ENCODE peak calls at places on chromosomes 13 and 19, in four cellular contexts. V is H7, S is astrocyte of the spinal cord, P is NCI-H2227 treated with DMSO at 0.1 percent for 48 hours. U is an unnamed sample.

GRCh38 chr19:42553292-42554045 is 25.2 kb upstream of the CEACAM1 start:
- DNase-seq in V (no peak), S (peak), P (no peak), U (no peak)

GRCh38 chr13:41746259-41746658 is 214.7 kb downstream of the VWA8 start:
- DNase-seq in V (no peak), S (peak), P (no peak), U (no peak)

GRCh38 chr13:88329066-88329465 is 657.9 kb downstream of the SLITRK5 start:
- DNase-seq in V (no peak), S (no peak), P (no peak), U (no peak)

GRCh38 chr19:42199440-42200115 is 17.9 kb downstream of the DEDD2 start:
- DNase-seq in V (peak), S (no peak), P (no peak), U (no peak)

GRCh38 chr19:46191356-46191755 is 38.2 kb upstream of the IGFL1 start:
- DNase-seq in V (peak), S (no peak), P (no peak), U (no peak)

GRCh38 chr19:53655042-53655665 is 23.4 kb downstream of the DPRX start:
- DNase-seq in V (no peak), S (no peak), P (no peak), U (no peak)

GRCh38 chr19:33397536-33398360 is 24.2 kb downstream of the CEBPG start:
- DNase-seq in V (peak), S (no peak), P (no peak), U (peak)

GRCh38 chr19:1360818-1361461 is 22.8 kb upstream of the NDUFS7 start:
- DNase-seq in V (peak), S (peak), P (peak), U (peak)

GRCh38 chr19:7691497-7691896 is 10.4 kb downstream of the FCER2 start:
- DNase-seq in V (no peak), S (no peak), P (no peak), U (no peak)

GRCh38 chr19:30842926-30843325 is 470.7 kb downstream of the ZNF536 start:
- DNase-seq in V (no peak), S (no peak), P (no peak), U (no peak)

GRCh38 chr19:2315818-2316353 is 7.9 kb upstream of the LINGO3 start:
- DNase-seq in V (peak), S (peak), P (no peak), U (peak)

GRCh38 chr13:27040826-27041108 is 130.8 kb downstream of the USP12 start:
- DNase-seq in V (no peak), S (no peak), P (no peak), U (no peak)

GRCh38 chr19:43747557-43748204 is 7.1 kb downstream of the SMG9 start:
- DNase-seq in V (no peak), S (peak), P (no peak), U (no peak)

GRCh38 chr19:54172764-54173699 is at the start of gene TMC4:
- DNase-seq in V (peak), S (no peak), P (no peak), U (no peak)

GRCh38 chr13:114038900-114039299 is 65.0 kb upstream of the C13orf46 start:
- DNase-seq in V (no peak), S (no peak), P (no peak), U (no peak)

GRCh38 chr19:6041991-6042421 is 64.1 kb upstream of the RANBP3 start:
- DNase-seq in V (peak), S (no peak), P (no peak), U (peak)

GRCh38 chr13:22357132-22357531 is 686.3 kb downstream of the FGF9 start:
- DNase-seq in V (no peak), S (no peak), P (no peak), U (no peak)

GRCh38 chr13:83531022-83531421 is 351.3 kb downstream of the SLITRK1 start:
- DNase-seq in V (no peak), S (no peak), P (no peak), U (no peak)

GRCh38 chr13:49636705-49637104 is 8.4 kb downstream of the ARL11 start:
- DNase-seq in V (no peak), S (no peak), P (no peak), U (no peak)

GRCh38 chr13:105097501-105097900 is 1438.0 kb downstream of the EFNB2 start:
- DNase-seq in V (no peak), S (no peak), P (no peak), U (no peak)

GRCh38 chr19:15508035-15508710 is at the start of gene CYP4F22:
- DNase-seq in V (peak), S (no peak), P (no peak), U (no peak)

GRCh38 chr13:39253774-39254173 is 215.5 kb downstream of the NHLRC3 start:
- DNase-seq in V (no peak), S (peak), P (no peak), U (no peak)

GRCh38 chr19:1805401-1806183 is 6.5 kb downstream of the ATP8B3 start:
- DNase-seq in V (no peak), S (no peak), P (no peak), U (no peak)

GRCh38 chr19:7492142-7493055 is 3.6 kb upstream of the PEX11G start:
- DNase-seq in V (no peak), S (no peak), P (no peak), U (no peak)

GRCh38 chr19:50414850-50415660 is 3.7 kb upstream of the SPIB start:
- DNase-seq in V (peak), S (peak), P (no peak), U (peak)

GRCh38 chr19:29860492-29860891 is 48.7 kb downstream of the CCNE1 start:
- DNase-seq in V (peak), S (no peak), P (no peak), U (no peak)

GRCh38 chr19:39438270-39438934 is 2.7 kb upstream of the RPS16 start:
- DNase-seq in V (no peak), S (no peak), P (no peak), U (no peak)

GRCh38 chr19:16002985-16003384 is 54.2 kb downstream of the OR10H4 start:
- DNase-seq in V (no peak), S (no peak), P (no peak), U (no peak)

GRCh38 chr13:97329331-97329730 is 104.6 kb upstream of the RAP2A start:
- DNase-seq in V (no peak), S (no peak), P (no peak), U (no peak)

GRCh38 chr19:53785196-53785889 is 38.8 kb downstream of the NLRP12 start:
- DNase-seq in V (no peak), S (no peak), P (no peak), U (no peak)